ENCODE peak calls at places on chromosomes 7 and 10, in five cellular contexts. O is Panc1; B is stimulated activated naive CD8-positive, alpha-beta T cell treated with anti-CD3 and anti-CD28 coated beads, Interleukin-15, Interleukin-2, amounts not matched to agents 100 U/mL and 50 U/mL, for 24 hours; K is effector memory CD8-positive, alpha-beta T cell; Q is activated CD8-positive, alpha-beta memory T cell treated with anti-CD3 and anti-CD28 coated beads, Interleukin-2, amount 10 ng/mL, durations not matched to agents 7 days and 5 days. C is an unnamed sample.
A peak's percentile ranks its signal among the peaks of the same experiment; 100 is the strongest.

GRCh38 chr10:24674892-24675632 is 48.6 kb downstream of the ARHGAP21 start:
- ATAC-seq in O (no peak), Q (peak; percentile 30), B (no peak), K (no peak), C (no peak)

GRCh38 chr10:106894675-106895074 is 269.8 kb downstream of the SORCS1 start:
- ATAC-seq in Q (no peak), O (no peak), B (no peak), K (no peak), C (no peak)

GRCh38 chr10:8056891-8057331 is 2.4 kb downstream of the GATA3 start:
- ATAC-seq in K (no peak), O (no peak), Q (peak; percentile 7), B (peak; percentile 11), C (no peak)

GRCh38 chr10:3090914-3091313 is 23.6 kb downstream of the PFKP start:
- ATAC-seq in O (peak; percentile 54), K (no peak), B (no peak), Q (no peak), C (peak; percentile 46)

GRCh38 chr7:50595538-50596102 is 30.4 kb upstream of the DDC start:
- ATAC-seq in K (peak; percentile 65), O (peak; percentile 70), Q (peak; percentile 67), B (no peak), C (peak; percentile 86)

GRCh38 chr10:92681306-92681823 is 8.4 kb upstream of the HHEX start:
- ATAC-seq in Q (no peak), O (no peak), B (no peak), K (peak; percentile 41), C (no peak)

GRCh38 chr7:82348251-82348650 is 95.3 kb downstream of the CACNA2D1 start:
- ATAC-seq in O (no peak), B (no peak), Q (no peak), K (no peak), C (no peak)

GRCh38 chr7:18408461-18408860 is 87.1 kb upstream of the HDAC9 start:
- ATAC-seq in O (no peak), Q (no peak), K (no peak), B (no peak), C (peak; percentile 95)

GRCh38 chr10:75868601-75869000 is 437.2 kb downstream of the LRMDA start:
- ATAC-seq in K (no peak), O (no peak), Q (no peak), B (no peak), C (no peak)

GRCh38 chr7:129831424-129832058 is 121.2 kb downstream of the UBE2H start:
- ATAC-seq in O (peak; percentile 25), Q (no peak), B (no peak), K (no peak), C (peak; percentile 83)

GRCh38 chr10:85458274-85458673 is 908.3 kb downstream of the GRID1 start:
- ATAC-seq in O (no peak), Q (no peak), B (no peak), K (no peak), C (no peak)

GRCh38 chr7:44884553-44885393 is 557 bp downstream of the PURB start:
- ATAC-seq in Q (peak; percentile 25), O (peak; percentile 64), K (peak; percentile 30), B (peak; percentile 11), C (peak; percentile 20)

GRCh38 chr10:34080485-34081346 is 734.4 kb downstream of the PARD3 start:
- ATAC-seq in K (no peak), O (no peak), B (no peak), Q (no peak), C (no peak)

GRCh38 chr7:17206354-17206905 is 92.0 kb upstream of the AHR start:
- ATAC-seq in B (no peak), O (peak; percentile 62), K (no peak), Q (no peak), C (no peak)

GRCh38 chr7:45088146-45088701 is 545 bp downstream of the NACAD start:
- ATAC-seq in B (no peak), Q (no peak), K (no peak), O (no peak), C (peak; percentile 24)

C was measured in SK-N-SH treated with all-trans-retinoic acid at 6 μM for 48 hours.